ENCODE peak calls at places on chromosomes 6 and 20, in eight cellular contexts. One of them, this sample, is unnamed.
A peak's percentile ranks its signal among the peaks of the same experiment; 100 is the strongest.

GRCh38 chr20:51366155-51366886 is 176.2 kb downstream of the NFATC2 start:
- DNase-seq in esophagus squamous epithelium: no peak
- DNase-seq in OCI-LY7: no peak
- DNase-seq in upper lobe of right lung: no peak
- DNase-seq in heart right ventricle: peak; percentile 27
- DNase-seq in breast epithelium: no peak
- DNase-seq in osteoblast: peak; percentile 96
- DNase-seq in pancreas: no peak
- DNase-seq in this sample: no peak

GRCh38 chr6:146202570-146202969 is 173.7 kb downstream of the GRM1 start:
- DNase-seq in pancreas: no peak
- DNase-seq in breast epithelium: no peak
- DNase-seq in esophagus squamous epithelium: no peak
- DNase-seq in OCI-LY7: no peak
- DNase-seq in heart right ventricle: no peak
- DNase-seq in osteoblast: no peak
- DNase-seq in upper lobe of right lung: no peak
- DNase-seq in this sample: no peak

GRCh38 chr20:63854069-63854765 is 7.1 kb upstream of the ABHD16B start:
- DNase-seq in pancreas: no peak
- DNase-seq in upper lobe of right lung: no peak
- DNase-seq in OCI-LY7: no peak
- DNase-seq in heart right ventricle: peak; percentile 66
- DNase-seq in breast epithelium: no peak
- DNase-seq in esophagus squamous epithelium: no peak
- DNase-seq in osteoblast: peak; percentile 94
- DNase-seq in this sample: no peak

GRCh38 chr20:33897313-33897912 is 86.3 kb downstream of the CHMP4B start:
- DNase-seq in esophagus squamous epithelium: no peak
- DNase-seq in pancreas: no peak
- DNase-seq in breast epithelium: no peak
- DNase-seq in upper lobe of right lung: no peak
- DNase-seq in OCI-LY7: no peak
- DNase-seq in heart right ventricle: no peak
- DNase-seq in osteoblast: no peak
- DNase-seq in this sample: no peak

GRCh38 chr6:128518531-128519131 is 1.8 kb downstream of the PTPRK start:
- DNase-seq in breast epithelium: no peak
- DNase-seq in OCI-LY7: no peak
- DNase-seq in heart right ventricle: no peak
- DNase-seq in esophagus squamous epithelium: no peak
- DNase-seq in pancreas: no peak
- DNase-seq in osteoblast: no peak
- DNase-seq in upper lobe of right lung: no peak
- DNase-seq in this sample: no peak

GRCh38 chr6:12245763-12246720 is 44.1 kb upstream of the EDN1 start:
- DNase-seq in heart right ventricle: no peak
- DNase-seq in upper lobe of right lung: no peak
- DNase-seq in osteoblast: no peak
- DNase-seq in breast epithelium: no peak
- DNase-seq in pancreas: no peak
- DNase-seq in OCI-LY7: no peak
- DNase-seq in esophagus squamous epithelium: no peak
- DNase-seq in this sample: no peak

GRCh38 chr6:169162968-169163903 is 90.4 kb downstream of the THBS2 start:
- DNase-seq in breast epithelium: peak; percentile 28
- DNase-seq in heart right ventricle: peak; percentile 48
- DNase-seq in OCI-LY7: no peak
- DNase-seq in upper lobe of right lung: no peak
- DNase-seq in osteoblast: peak; percentile 99
- DNase-seq in esophagus squamous epithelium: no peak
- DNase-seq in pancreas: no peak
- DNase-seq in this sample: no peak

GRCh38 chr6:105667061-105667460 is 264.2 kb upstream of the PREP start:
- DNase-seq in OCI-LY7: no peak
- DNase-seq in breast epithelium: no peak
- DNase-seq in heart right ventricle: no peak
- DNase-seq in osteoblast: no peak
- DNase-seq in upper lobe of right lung: no peak
- DNase-seq in pancreas: no peak
- DNase-seq in esophagus squamous epithelium: no peak
- DNase-seq in this sample: no peak

GRCh38 chr6:56551409-56552120 is 91.1 kb downstream of the DST start:
- DNase-seq in breast epithelium: no peak
- DNase-seq in OCI-LY7: no peak
- DNase-seq in upper lobe of right lung: no peak
- DNase-seq in osteoblast: no peak
- DNase-seq in pancreas: no peak
- DNase-seq in heart right ventricle: no peak
- DNase-seq in esophagus squamous epithelium: no peak
- DNase-seq in this sample: no peak

GRCh38 chr6:144696610-144697376 is 411.7 kb downstream of the UTRN start:
- DNase-seq in osteoblast: no peak
- DNase-seq in OCI-LY7: no peak
- DNase-seq in pancreas: peak; percentile 9
- DNase-seq in heart right ventricle: no peak
- DNase-seq in upper lobe of right lung: no peak
- DNase-seq in breast epithelium: no peak
- DNase-seq in esophagus squamous epithelium: no peak
- DNase-seq in this sample: no peak

GRCh38 chr20:62856931-62857619 is 4.5 kb downstream of the TCFL5 start:
- DNase-seq in esophagus squamous epithelium: no peak
- DNase-seq in upper lobe of right lung: no peak
- DNase-seq in breast epithelium: no peak
- DNase-seq in osteoblast: peak; percentile 60
- DNase-seq in OCI-LY7: no peak
- DNase-seq in heart right ventricle: no peak
- DNase-seq in pancreas: no peak
- DNase-seq in this sample: no peak

GRCh38 chr6:10995114-10995707 is 48.9 kb downstream of the ELOVL2 start:
- DNase-seq in heart right ventricle: no peak
- DNase-seq in pancreas: no peak
- DNase-seq in osteoblast: no peak
- DNase-seq in upper lobe of right lung: no peak
- DNase-seq in OCI-LY7: no peak
- DNase-seq in breast epithelium: no peak
- DNase-seq in esophagus squamous epithelium: no peak
- DNase-seq in this sample: no peak

GRCh38 chr6:22306741-22307466 is 10.1 kb upstream of the PRL start:
- DNase-seq in esophagus squamous epithelium: no peak
- DNase-seq in breast epithelium: no peak
- DNase-seq in heart right ventricle: no peak
- DNase-seq in upper lobe of right lung: no peak
- DNase-seq in osteoblast: no peak
- DNase-seq in pancreas: no peak
- DNase-seq in OCI-LY7: no peak
- DNase-seq in this sample: no peak

GRCh38 chr20:63079971-63080370 is 73.2 kb upstream of the BHLHE23 start:
- DNase-seq in OCI-LY7: no peak
- DNase-seq in esophagus squamous epithelium: no peak
- DNase-seq in breast epithelium: no peak
- DNase-seq in osteoblast: peak; percentile 38
- DNase-seq in heart right ventricle: no peak
- DNase-seq in upper lobe of right lung: peak; percentile 26
- DNase-seq in pancreas: no peak
- DNase-seq in this sample: no peak

GRCh38 chr6:53495496-53495895 is 49.4 kb downstream of the GCLC start:
- DNase-seq in pancreas: no peak
- DNase-seq in osteoblast: no peak
- DNase-seq in upper lobe of right lung: no peak
- DNase-seq in OCI-LY7: no peak
- DNase-seq in heart right ventricle: no peak
- DNase-seq in breast epithelium: no peak
- DNase-seq in esophagus squamous epithelium: no peak
- DNase-seq in this sample: no peak

GRCh38 chr6:53493635-53494025 is 51.3 kb downstream of the GCLC start:
- DNase-seq in osteoblast: peak; percentile 14
- DNase-seq in heart right ventricle: no peak
- DNase-seq in breast epithelium: no peak
- DNase-seq in esophagus squamous epithelium: no peak
- DNase-seq in OCI-LY7: no peak
- DNase-seq in upper lobe of right lung: no peak
- DNase-seq in pancreas: no peak
- DNase-seq in this sample: no peak

GRCh38 chr6:53496100-53496499 is 48.8 kb downstream of the GCLC start:
- DNase-seq in OCI-LY7: no peak
- DNase-seq in breast epithelium: no peak
- DNase-seq in pancreas: no peak
- DNase-seq in heart right ventricle: no peak
- DNase-seq in upper lobe of right lung: no peak
- DNase-seq in esophagus squamous epithelium: no peak
- DNase-seq in osteoblast: no peak
- DNase-seq in this sample: no peak

GRCh38 chr6:53494076-53494475 is 50.8 kb downstream of the GCLC start:
- DNase-seq in esophagus squamous epithelium: no peak
- DNase-seq in heart right ventricle: no peak
- DNase-seq in upper lobe of right lung: no peak
- DNase-seq in OCI-LY7: no peak
- DNase-seq in pancreas: no peak
- DNase-seq in osteoblast: peak; percentile 53
- DNase-seq in breast epithelium: no peak
- DNase-seq in this sample: no peak

DNA sequence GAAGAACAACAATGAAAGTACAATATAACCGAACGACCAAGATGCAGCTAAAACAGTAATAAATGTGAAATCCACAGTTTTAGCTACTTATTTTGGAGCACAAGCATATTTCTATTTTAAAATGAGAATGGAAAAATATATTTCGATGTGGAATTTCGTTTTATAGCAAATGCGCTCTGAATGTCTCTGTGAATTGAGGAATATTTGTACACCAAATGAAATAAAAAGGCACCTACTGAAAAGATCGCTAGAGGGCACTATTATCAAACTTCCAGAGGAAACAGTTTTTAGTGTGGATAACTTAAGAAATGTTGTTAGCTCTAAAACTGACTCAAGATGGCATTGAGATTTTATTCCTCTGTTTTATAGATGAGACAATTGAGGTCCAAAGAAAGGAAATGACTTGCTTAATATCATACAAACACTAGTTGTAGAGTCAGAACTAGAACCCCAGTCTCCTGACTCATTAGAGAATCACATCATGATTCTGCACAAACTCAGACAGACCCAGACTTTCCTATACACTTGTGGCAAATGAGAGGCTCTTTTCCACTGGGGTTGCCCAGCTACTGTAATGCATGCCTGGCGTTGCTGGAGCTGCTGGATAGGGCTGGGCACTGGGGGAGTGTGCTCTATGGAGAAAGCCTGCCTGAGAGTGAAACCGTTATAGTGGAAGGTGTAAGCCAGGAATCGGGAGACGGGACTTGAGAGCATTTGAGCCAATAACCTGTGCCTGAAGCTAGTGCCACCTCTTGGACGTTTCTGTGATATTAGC is 51.9 kb downstream of the GCLC start:
- DNase-seq in esophagus squamous epithelium: no peak
- DNase-seq in osteoblast: no peak
- DNase-seq in breast epithelium: no peak
- DNase-seq in heart right ventricle: no peak
- DNase-seq in OCI-LY7: peak; percentile 61
- DNase-seq in pancreas: no peak
- DNase-seq in upper lobe of right lung: no peak
- DNase-seq in this sample: no peak
- H3K4me3 ChIP-seq in esophagus squamous epithelium: no peak overlapping the region
- H3K4me3 ChIP-seq in osteoblast: peak overlapping the region; percentile 65
- H3K4me3 ChIP-seq in breast epithelium: no peak overlapping the region
- H3K4me3 ChIP-seq in heart right ventricle: peak overlapping the region; percentile 21
- H3K4me3 ChIP-seq in OCI-LY7: no peak overlapping the region
- H3K4me3 ChIP-seq in pancreas: peak overlapping the region; percentile 4
- H3K4me3 ChIP-seq in upper lobe of right lung: no peak overlapping the region
- H3K4me3 ChIP-seq in this sample: peak overlapping the region; percentile 37

DNA sequence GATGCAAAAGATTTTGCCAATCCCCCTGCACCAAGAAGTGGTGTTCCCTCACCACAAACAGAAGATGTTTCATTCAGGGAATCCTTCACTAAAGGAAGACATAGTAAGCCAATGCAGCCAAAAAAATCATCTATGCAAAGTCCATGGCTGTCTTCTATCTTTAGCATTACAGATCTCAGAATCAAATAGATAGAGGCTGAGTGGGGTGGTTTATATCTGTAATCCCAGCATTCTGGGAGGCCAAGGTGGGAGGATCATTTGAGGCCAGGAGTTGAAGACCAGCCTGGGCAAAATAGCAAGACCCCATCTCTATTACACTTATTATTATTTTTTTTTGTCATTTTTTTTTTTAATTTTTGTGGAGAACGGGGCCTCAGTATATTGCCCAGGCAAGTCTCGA is 32.9 kb upstream of the ZNF217 start:
- DNase-seq in pancreas: no peak
- DNase-seq in upper lobe of right lung: no peak
- DNase-seq in OCI-LY7: no peak
- DNase-seq in heart right ventricle: no peak
- DNase-seq in osteoblast: no peak
- DNase-seq in esophagus squamous epithelium: no peak
- DNase-seq in breast epithelium: no peak
- DNase-seq in this sample: no peak
- H3K27ac ChIP-seq in pancreas: no peak overlapping the region
- H3K27ac ChIP-seq in upper lobe of right lung: no peak overlapping the region
- H3K27ac ChIP-seq in OCI-LY7: no peak overlapping the region
- H3K27ac ChIP-seq in heart right ventricle: no peak overlapping the region
- H3K27ac ChIP-seq in osteoblast: no peak overlapping the region
- H3K27ac ChIP-seq in esophagus squamous epithelium: no peak overlapping the region
- H3K27ac ChIP-seq in breast epithelium: no peak overlapping the region
- H3K27ac ChIP-seq in this sample: no peak overlapping the region

GRCh38 chr6:120431841-120432240 is 902.4 kb downstream of the TBC1D32 start:
- DNase-seq in osteoblast: no peak
- DNase-seq in heart right ventricle: no peak
- DNase-seq in breast epithelium: no peak
- DNase-seq in OCI-LY7: no peak
- DNase-seq in pancreas: no peak
- DNase-seq in esophagus squamous epithelium: no peak
- DNase-seq in upper lobe of right lung: peak; percentile 40
- DNase-seq in this sample: no peak
- H3K4me1 ChIP-seq in osteoblast: no peaks in the 10 kb centered on the region
- H3K4me1 ChIP-seq in heart right ventricle: no peaks in the 10 kb centered on the region
- H3K4me1 ChIP-seq in breast epithelium: no peaks in the 10 kb centered on the region
- H3K4me1 ChIP-seq in OCI-LY7: no peaks in the 10 kb centered on the region
- H3K4me1 ChIP-seq in pancreas: no peaks in the 10 kb centered on the region
- H3K4me1 ChIP-seq in esophagus squamous epithelium: no peaks in the 10 kb centered on the region
- H3K4me1 ChIP-seq in upper lobe of right lung: no peaks in the 10 kb centered on the region
- H3K4me1 ChIP-seq in this sample: no peaks in the 10 kb centered on the region

DNA sequence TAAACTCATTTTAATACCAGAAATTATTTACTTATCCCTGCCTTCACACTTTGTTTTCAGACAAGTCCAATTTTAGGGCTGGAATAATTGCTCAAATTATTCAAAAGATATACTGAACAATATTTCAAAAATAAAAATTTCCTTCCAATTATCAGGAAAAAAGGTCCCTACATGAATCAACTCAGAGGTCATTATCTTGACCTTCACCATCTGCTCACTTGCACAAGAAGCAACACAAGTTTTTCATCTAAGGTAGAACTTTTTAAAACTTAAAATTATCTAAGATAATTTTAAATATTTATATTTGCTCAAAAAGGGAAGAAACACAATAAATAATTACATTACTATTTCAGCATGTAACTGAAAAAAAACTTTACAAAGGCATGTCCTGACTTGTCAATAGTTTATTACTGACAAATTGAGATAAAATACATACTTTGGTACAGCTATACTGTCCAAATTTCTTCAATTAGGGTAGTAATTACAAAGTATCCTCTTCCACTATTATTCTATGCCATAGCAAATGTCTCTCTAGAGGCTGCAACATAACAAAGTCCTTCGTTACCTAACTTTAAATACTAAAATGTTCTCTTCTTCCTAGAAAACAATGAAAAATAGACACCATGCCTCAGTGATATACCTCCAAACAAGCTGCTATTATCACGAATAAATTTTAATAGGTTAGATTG is 2.4 kb downstream of the CEP85L start:
- DNase-seq in heart right ventricle: no peak
- DNase-seq in pancreas: no peak
- DNase-seq in OCI-LY7: no peak
- DNase-seq in esophagus squamous epithelium: no peak
- DNase-seq in osteoblast: no peak
- DNase-seq in upper lobe of right lung: no peak
- DNase-seq in breast epithelium: no peak
- DNase-seq in this sample: no peak
- H3K4me3 ChIP-seq in heart right ventricle: peak overlapping the region; percentile 90
- H3K4me3 ChIP-seq in pancreas: no peak overlapping the region
- H3K4me3 ChIP-seq in OCI-LY7: no peak overlapping the region
- H3K4me3 ChIP-seq in esophagus squamous epithelium: no peak overlapping the region
- H3K4me3 ChIP-seq in osteoblast: peak overlapping the region; percentile 94
- H3K4me3 ChIP-seq in upper lobe of right lung: no peak overlapping the region
- H3K4me3 ChIP-seq in breast epithelium: no peak overlapping the region
- H3K4me3 ChIP-seq in this sample: peak overlapping the region; percentile 91